ENCODE peak calls at places on chromosomes 4 and X, in four cellular contexts. T is activated CD4-positive, alpha-beta T cell treated with anti-CD3 and anti-CD28 coated beads for 24 hours; H is activated CD4-positive, alpha-beta memory T cell treated with anti-CD3 and anti-CD28 coated beads, Interleukin-2, amount 10 ng/mL, durations not matched to agents 7 days and 5 days; E is nephron progenitor cell. B is an unnamed sample.

GRCh38 chrX:15815779-15816452 is 25.6 kb downstream of the ZRSR2 start:
- DNase-seq in T (no peak), H (peak; percentile 40), E (peak; percentile 17), B (peak; percentile 17)

GRCh38 chr4:86506591-86506990 is 87.5 kb upstream of the PTPN13 start:
- DNase-seq in T (no peak), H (no peak), E (peak; percentile 6), B (no peak)

GRCh38 chrX:56233682-56234081 is 1.5 kb downstream of the KLF8 start:
- DNase-seq in T (no peak), H (peak; percentile 54), E (peak; percentile 6), B (no peak)

GRCh38 chr4:15729910-15730533 is 27.2 kb downstream of the BST1 start:
- DNase-seq in T (peak; percentile 9), H (peak; percentile 25), E (peak; percentile 11), B (peak; percentile 59)

GRCh38 chr4:59637596-59637995 is 1562.5 kb upstream of the ADGRL3 start:
- DNase-seq in T (no peak), H (no peak), E (no peak), B (no peak)

GRCh38 chrX:148337873-148338272 is 162.5 kb upstream of the AFF2 start:
- DNase-seq in T (no peak), H (no peak), E (no peak), B (no peak)

GRCh38 chr4:24656906-24657305 is 72.6 kb upstream of the DHX15 start:
- DNase-seq in T (no peak), H (no peak), E (no peak), B (no peak)

GRCh38 chr4:131613824-131614216 is 1535.3 kb upstream of the PCDH10 start:
- DNase-seq in T (no peak), H (no peak), E (no peak), B (no peak)

GRCh38 chr4:181301735-181302380 is 941.3 kb upstream of the TENM3 start:
- DNase-seq in T (no peak), H (no peak), E (peak; percentile 55), B (no peak)

GRCh38 chrX:17637235-17637634 is 100.1 kb upstream of the SCML1 start:
- DNase-seq in T (no peak), H (no peak), E (no peak), B (no peak)

GRCh38 chr4:76377481-76377901 is 43.5 kb downstream of the CCDC158 start:
- DNase-seq in T (no peak), H (no peak), E (peak; percentile 56), B (no peak)

GRCh38 chrX:42930951-42931350 is 153.0 kb upstream of the PPP1R2C start:
- DNase-seq in T (no peak), H (no peak), E (no peak), B (no peak)

GRCh38 chr4:187586892-187587291 is 408.7 kb upstream of the ZFP42 start:
- DNase-seq in T (no peak), H (no peak), E (no peak), B (no peak)

GRCh38 chr4:146957252-146957651 is 11.6 kb upstream of the TTC29 start:
- DNase-seq in T (no peak), H (no peak), E (no peak), B (no peak)

GRCh38 chrX:66751136-66751782 is 112.4 kb upstream of the EDA2R start:
- DNase-seq in T (no peak), H (no peak), E (no peak), B (no peak)

GRCh38 chr4:53558061-53558801 is 33.1 kb downstream of the LNX1 start:
- DNase-seq in T (no peak), H (no peak), E (no peak), B (no peak)

GRCh38 chrX:261167-261857 is 19.9 kb upstream of the PLCXD1 start:
- DNase-seq in T (no peak), H (no peak), E (peak; percentile 72), B (no peak)

GRCh38 chr4:156516698-156517097 is 454.9 kb downstream of the PDGFC start:
- DNase-seq in T (no peak), H (no peak), E (no peak), B (no peak)

B was measured in germinal center.